ENCODE peak calls at places on chromosomes 13 and 19, in four cellular contexts. M is lower leg skin, H is MCF 10A, D is tibial nerve. Q is an unnamed sample.

GRCh38 chr19:24069907-24070657 is 16.9 kb upstream of the ZNF254 start:
- DNase-seq in M (peak), H (peak), D (no peak), Q (no peak)

GRCh38 chr19:10270616-10271394 is at the start of gene ICAM1:
- DNase-seq in M (peak), H (peak), D (peak), Q (no peak)

GRCh38 chr13:44758595-44759221 is 182.6 kb upstream of the TSC22D1 start:
- DNase-seq in M (no peak), H (peak), D (no peak), Q (no peak)

GRCh38 chr19:48609571-48610108 is 3.1 kb downstream of the SPACA4 start:
- DNase-seq in M (no peak), H (no peak), D (no peak), Q (no peak)

GRCh38 chr19:8641908-8642547 is 11.6 kb downstream of the NFILZ start:
- DNase-seq in M (no peak), H (peak), D (peak), Q (no peak)

GRCh38 chr19:40778865-40779284 is 828 bp downstream of the RAB4B start:
- DNase-seq in M (no peak), H (no peak), D (no peak), Q (no peak)

GRCh38 chr13:28657784-28658538 is 969 bp upstream of the POMP start:
- DNase-seq in M (no peak), H (no peak), D (no peak), Q (no peak)

GRCh38 chr19:42658148-42658547 is 63.4 kb upstream of the CEACAM8 start:
- DNase-seq in M (no peak), H (no peak), D (no peak), Q (no peak)

GRCh38 chr19:30344446-30345425 is 27.4 kb upstream of the ZNF536 start:
- DNase-seq in M (peak), H (no peak), D (no peak), Q (no peak)

GRCh38 chr19:43467276-43467675 is 1.9 kb upstream of the LYPD3 start:
- DNase-seq in M (no peak), H (no peak), D (no peak), Q (no peak)

GRCh38 chr19:41955521-41955920 is 3.6 kb downstream of the RABAC1 start:
- DNase-seq in M (no peak), H (no peak), D (no peak), Q (no peak)

GRCh38 chr13:107867701-107868661 is 347.4 kb downstream of the LIG4 start:
- DNase-seq in M (no peak), H (no peak), D (no peak), Q (no peak)

GRCh38 chr13:113458218-113459065 is 5.2 kb upstream of the ADPRHL1 start:
- DNase-seq in M (peak), H (no peak), D (no peak), Q (no peak)

GRCh38 chr13:110812869-110813645 is 99.6 kb downstream of the ING1 start:
- DNase-seq in M (peak), H (no peak), D (no peak), Q (no peak)

GRCh38 chr13:108963846-108964600 is 334.6 kb downstream of the MYO16 start:
- DNase-seq in M (no peak), H (peak), D (no peak), Q (no peak)

GRCh38 chr13:23632741-23633140 is 62.5 kb downstream of the TNFRSF19 start:
- DNase-seq in M (no peak), H (no peak), D (no peak), Q (no peak)
- TF ChIP-seq CTCF in M (no peak), H (no peak), D (no peak), Q (no peak)

GRCh38 chr19:19215792-19216191 is 4.0 kb downstream of the NCAN start:
- DNase-seq in M (no peak), H (no peak), D (no peak), Q (no peak)

GRCh38 chr19:19214892-19215291 is 3.1 kb downstream of the NCAN start:
- DNase-seq in M (no peak), H (peak), D (no peak), Q (peak)

GRCh38 chr19:19213822-19214558 is 2.2 kb downstream of the NCAN start:
- DNase-seq in M (no peak), H (no peak), D (no peak), Q (no peak)

GRCh38 chr19:19218911-19219310 is 7.2 kb downstream of the NCAN start:
- DNase-seq in M (no peak), H (no peak), D (no peak), Q (no peak)

GRCh38 chr19:19217110-19217509 is 5.4 kb downstream of the NCAN start:
- DNase-seq in M (no peak), H (peak), D (no peak), Q (no peak)
- TF ChIP-seq CTCF in M (no peak), H (no peak), D (no peak), Q (no peak)

GRCh38 chr19:18543814-18544475 is 572 bp upstream of the FKBP8 start:
- DNase-seq in M (peak), H (peak), D (peak), Q (no peak)
- TF ChIP-seq CTCF in M (no peak), H (no peak), D (no peak), Q (no peak)

DNA sequence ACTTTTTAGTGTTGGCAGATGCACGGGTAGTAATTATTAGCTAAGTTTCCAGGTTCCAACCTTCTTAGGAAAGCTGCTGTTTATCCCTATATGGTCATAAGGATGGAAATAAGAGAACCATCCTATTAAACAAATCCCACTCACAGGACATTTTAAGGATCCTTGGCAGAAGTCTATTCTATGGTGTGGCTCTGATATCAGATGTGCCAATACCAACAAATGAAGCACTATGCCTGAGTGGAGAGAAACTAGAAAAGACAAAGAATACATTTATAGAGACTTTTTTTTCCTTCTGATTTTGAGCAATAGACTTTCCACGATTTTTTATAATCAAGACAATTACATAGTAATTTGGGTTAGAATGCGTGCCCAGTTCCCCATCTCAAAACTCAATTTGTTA is 12.6 kb downstream of the PCDH17 start:
- DNase-seq in M (no peak), H (no peak), D (no peak), Q (no peak)
- TF ChIP-seq CTCF in M (no peak), H (no peak), D (no peak), Q (no peak)

DNA sequence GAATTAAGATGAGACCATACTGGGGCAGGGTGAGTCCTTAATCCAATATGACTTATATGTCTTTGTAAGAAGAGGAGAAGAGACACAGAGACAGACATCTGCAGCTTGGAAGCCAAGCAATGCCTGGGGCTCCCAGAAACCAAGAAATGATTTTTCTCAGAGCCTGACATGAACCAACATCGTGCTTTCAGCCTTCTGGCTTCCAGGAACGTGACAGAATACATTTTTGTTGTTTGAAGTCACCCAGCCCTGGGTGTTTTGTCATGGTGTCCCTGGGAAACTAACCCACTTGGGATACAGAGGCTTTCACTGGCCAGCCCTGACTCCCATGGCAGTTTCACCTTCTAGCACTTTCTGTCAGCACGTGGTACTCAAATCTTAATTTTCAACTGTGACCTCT is 95.3 kb upstream of the SLC10A2 start:
- DNase-seq in M (no peak), H (no peak), D (no peak), Q (no peak)
- TF ChIP-seq CTCF in M (no peak), H (no peak), D (no peak), Q (no peak)

GRCh38 chr13:94710881-94711560 is 1.3 kb downstream of the SOX21 start:
- DNase-seq in M (no peak), H (no peak), D (no peak), Q (peak)
- TF ChIP-seq CTCF in M (no peak), H (no peak), D (no peak), Q (no peak)

Q was measured in mesothelial cell of epicardium.